ENCODE peak calls at places on chromosome 15, in five cellular contexts. R is Karpas-422, N is endodermal cell, S is fibroblast of lung, V is keratinocyte. Q is an unnamed sample.

GRCh38 chr15:20348900-20349773 is 192.5 kb downstream of the GOLGA6L6 start:
- DNase-seq in V (no peak), N (peak; percentile 48), R (no peak), S (no peak), Q (no peak)

GRCh38 chr15:58260911-58261267 is 122.7 kb downstream of the AQP9 start:
- DNase-seq in S (peak; percentile 8), N (no peak), R (no peak), V (peak; percentile 41), Q (peak; percentile 18)

GRCh38 chr15:99507732-99508571 is 57.8 kb upstream of the MEF2A start:
- DNase-seq in R (peak; percentile 84), V (no peak), N (peak; percentile 25), S (peak; percentile 86), Q (no peak)

GRCh38 chr15:96119734-96120133 is 210.8 kb upstream of the NR2F2 start:
- DNase-seq in R (no peak), S (no peak), N (no peak), V (no peak), Q (no peak)

GRCh38 chr15:99408236-99409096 is 157.2 kb downstream of the LRRC28 start:
- DNase-seq in S (peak; percentile 96), R (no peak), V (no peak), N (no peak), Q (peak; percentile 59)

GRCh38 chr15:31341036-31341435 is 14.4 kb downstream of the KLF13 start:
- DNase-seq in S (no peak), R (no peak), V (no peak), N (no peak), Q (no peak)

GRCh38 chr15:76327191-76328105 is 9.1 kb upstream of the ISL2 start:
- DNase-seq in V (no peak), S (peak; percentile 63), N (no peak), R (no peak), Q (no peak)

GRCh38 chr15:58115692-58116091 is 22.5 kb upstream of the AQP9 start:
- DNase-seq in S (no peak), N (no peak), R (no peak), V (peak; percentile 28), Q (peak; percentile 52)

GRCh38 chr15:57604502-57604901 is 12.8 kb downstream of the MYZAP start:
- DNase-seq in S (no peak), N (no peak), R (no peak), V (no peak), Q (no peak)

GRCh38 chr15:52651868-52652267 is 27.3 kb downstream of the ATOSA start:
- DNase-seq in S (peak; percentile 97), V (no peak), R (peak; percentile 91), N (peak; percentile 66), Q (peak; percentile 93)

GRCh38 chr15:58479941-58480340 is 48.1 kb downstream of the LIPC start:
- DNase-seq in S (peak; percentile 63), R (no peak), N (no peak), V (no peak), Q (no peak)

GRCh38 chr15:67805871-67806538 is 19.3 kb upstream of the SKOR1 start:
- DNase-seq in N (no peak), S (no peak), R (no peak), V (no peak), Q (no peak)

GRCh38 chr15:38217181-38217580 is 35.5 kb upstream of the SPRED1 start:
- DNase-seq in S (peak; percentile 94), N (no peak), V (no peak), R (peak; percentile 9), Q (peak; percentile 28)

GRCh38 chr15:94033683-94034020 is 197.7 kb upstream of the MCTP2 start:
- DNase-seq in N (no peak), R (no peak), V (no peak), S (no peak), Q (no peak)

GRCh38 chr15:40405501-40406381 is at the start of gene IVD:
- DNase-seq in S (peak; percentile 96), R (peak; percentile 97), N (peak; percentile 99), V (no peak), Q (peak; percentile 98)

GRCh38 chr15:94052711-94053110 is 178.7 kb upstream of the MCTP2 start:
- DNase-seq in N (no peak), S (no peak), R (no peak), V (no peak), Q (no peak)

GRCh38 chr15:65936317-65936716 is 67.0 kb downstream of the RAB11A start:
- DNase-seq in N (no peak), R (no peak), V (no peak), S (no peak), Q (no peak)

GRCh38 chr15:27582741-27583400 is 516.2 kb downstream of the OCA2 start:
- DNase-seq in S (peak; percentile 80), N (no peak), R (no peak), V (no peak), Q (peak; percentile 4)

GRCh38 chr15:26023231-26023630 is 160.1 kb upstream of the ATP10A start:
- DNase-seq in R (no peak), V (no peak), N (no peak), S (peak; percentile 1), Q (no peak)

GRCh38 chr15:53446376-53446775 is 313.1 kb downstream of the WDR72 start:
- DNase-seq in R (no peak), N (no peak), S (no peak), V (no peak), Q (no peak)

GRCh38 chr15:57505056-57505713 is 86.5 kb upstream of the MYZAP start:
- DNase-seq in S (peak; percentile 22), V (no peak), N (no peak), R (no peak), Q (no peak)

GRCh38 chr15:72796515-72797337 is 13.2 kb upstream of the ADPGK start:
- DNase-seq in S (peak; percentile 25), N (peak; percentile 84), V (no peak), R (no peak), Q (peak; percentile 69)

GRCh38 chr15:29570121-29570930 is 251.9 kb downstream of the TJP1 start:
- DNase-seq in S (peak; percentile 21), V (no peak), R (no peak), N (peak; percentile 78), Q (peak; percentile 42)

GRCh38 chr15:44311136-44311535 is 22.6 kb downstream of the GOLM2 start:
- DNase-seq in R (no peak), N (no peak), V (no peak), S (no peak), Q (no peak)

GRCh38 chr15:96344120-96344705 is 13.7 kb downstream of the NR2F2 start:
- DNase-seq in N (no peak), V (no peak), R (no peak), S (peak; percentile 43), Q (no peak)

GRCh38 chr15:39140060-39140604 is 440.7 kb upstream of the THBS1 start:
- DNase-seq in N (no peak), V (peak; percentile 21), S (peak; percentile 98), R (no peak), Q (peak; percentile 85)

GRCh38 chr15:45871121-45871855 is 236.5 kb downstream of the SQOR start:
- DNase-seq in S (peak; percentile 27), V (no peak), R (no peak), N (no peak), Q (peak; percentile 19)

GRCh38 chr15:64034519-64034918 is 11.8 kb downstream of the DAPK2 start:
- DNase-seq in N (no peak), V (no peak), S (no peak), R (no peak), Q (no peak)

GRCh38 chr15:58690703-58691102 is 58.8 kb downstream of the ADAM10 start:
- DNase-seq in N (no peak), S (no peak), V (no peak), R (peak; percentile 71), Q (no peak)

GRCh38 chr15:70475921-70476320 is 287.4 kb downstream of the UACA start:
- DNase-seq in V (no peak), S (peak; percentile 36), R (no peak), N (no peak), Q (no peak)

GRCh38 chr15:74036271-74037170 is 42.0 kb downstream of the PML start:
- DNase-seq in S (peak; percentile 50), N (peak; percentile 95), V (no peak), R (no peak), Q (peak; percentile 63)

GRCh38 chr15:99052205-99052604 is 44.6 kb upstream of the PGPEP1L start:
- DNase-seq in V (no peak), S (no peak), R (no peak), N (peak; percentile 17), Q (no peak)

DNA sequence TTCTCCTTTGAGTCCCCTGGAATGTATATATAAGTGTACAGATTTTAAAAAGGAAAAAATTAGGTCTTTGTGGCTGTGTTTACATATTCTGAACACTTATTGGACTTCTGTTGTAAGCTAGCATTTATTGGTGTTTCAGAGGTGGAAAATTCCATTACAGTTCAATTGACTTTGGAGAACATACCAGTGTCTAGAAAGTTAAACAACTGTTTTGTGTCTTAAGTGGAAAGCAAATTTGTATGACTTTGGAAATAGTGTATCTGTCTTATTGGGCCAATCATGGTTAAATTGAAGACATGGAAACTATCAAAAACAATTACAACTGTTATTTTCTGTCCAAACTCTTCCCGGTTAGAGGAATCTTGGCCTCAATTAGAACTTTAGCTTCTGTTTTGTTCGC is 265.0 kb upstream of the C2CD4B start:
- DNase-seq in S (no peak), N (no peak), V (no peak), R (no peak), Q (no peak)
- H3K9ac ChIP-seq in S (no peak overlapping the region), N (no peak overlapping the region), V (no peak overlapping the region), R (no peak overlapping the region), Q (no peak overlapping the region)

GRCh38 chr15:75104804-75105557 is 81.6 kb downstream of the PPCDC start:
- DNase-seq in V (peak; percentile 83), N (no peak), S (peak; percentile 92), R (no peak), Q (peak; percentile 96)
- H3K4me3 ChIP-seq in V (no peak overlapping the region), N (no peak overlapping the region), S (no peak overlapping the region), R (no peak overlapping the region), Q (no peak overlapping the region)

GRCh38 chr15:51620647-51621046 is 1.9 kb downstream of the DMXL2 start:
- DNase-seq in S (no peak), V (no peak), R (peak; percentile 58), N (no peak), Q (no peak)
- H3K9me3 ChIP-seq in S (no peaks in the 10 kb centered on the region), V (no peaks in the 10 kb centered on the region), R (no peaks in the 10 kb centered on the region), N (no peaks in the 10 kb centered on the region), Q (no peaks in the 10 kb centered on the region)

GRCh38 chr15:34335176-34335575 is 2.4 kb downstream of the SLC12A6 start:
- DNase-seq in S (no peak), N (no peak), V (no peak), R (no peak), Q (peak; percentile 53)

GRCh38 chr15:34330279-34330678 is 7.3 kb downstream of the SLC12A6 start:
- DNase-seq in S (no peak), R (no peak), V (no peak), N (no peak), Q (no peak)

GRCh38 chr15:34329006-34329405 is 8.6 kb downstream of the SLC12A6 start:
- DNase-seq in V (no peak), R (no peak), N (no peak), S (no peak), Q (no peak)

GRCh38 chr15:34334676-34335075 is 2.9 kb downstream of the SLC12A6 start:
- DNase-seq in S (no peak), V (no peak), R (no peak), N (no peak), Q (no peak)

DNA sequence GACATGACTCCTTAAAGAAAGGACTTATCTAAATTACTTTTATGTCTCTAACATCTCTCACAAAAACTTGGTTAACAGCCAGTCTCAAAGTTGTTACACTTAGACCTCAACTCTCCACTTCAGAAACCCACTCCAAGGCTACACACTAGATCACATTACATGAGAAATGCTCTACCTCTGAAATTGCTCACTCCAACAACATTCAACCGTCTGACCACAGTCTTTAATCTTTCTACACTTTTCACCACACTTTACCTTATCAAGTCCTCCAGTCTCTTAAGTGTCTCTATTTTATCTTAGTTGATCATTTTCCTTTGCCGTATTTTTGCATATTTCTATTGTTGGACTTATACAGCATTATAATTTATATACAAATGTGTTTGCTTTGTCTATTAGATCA is 5.8 kb downstream of the SLC12A6 start:
- DNase-seq in V (no peak), N (no peak), S (peak; percentile 73), R (no peak), Q (no peak)
- H3K9ac ChIP-seq in V (no peak overlapping the region), N (no peak overlapping the region), S (no peak overlapping the region), R (no peak overlapping the region), Q (no peak overlapping the region)